ENCODE peak calls at places on chromosomes 6 and 20, in seven cellular contexts. O, H, K, A, U, Y and V are unnamed samples.

GRCh38 chr6:169722362-169723199 is 1.7 kb downstream of the PHF10 start:
- DNase-seq in A (peak; percentile 64), H (peak; percentile 73), O (peak; percentile 29), Y (peak; percentile 50), K (peak; percentile 51), U (peak; percentile 34), V (peak; percentile 88)

GRCh38 chr6:163241668-163242067 is 172.8 kb upstream of the QKI start:
- DNase-seq in O (no peak), K (no peak), U (no peak), A (no peak), H (no peak), Y (no peak), V (no peak)

GRCh38 chr6:22362361-22362760 is 65.5 kb upstream of the PRL start:
- DNase-seq in U (no peak), O (no peak), K (no peak), A (no peak), H (no peak), Y (no peak), V (no peak)

GRCh38 chr6:26200918-26201721 is 113.9 kb downstream of the HFE start:
- DNase-seq in K (peak; percentile 81), Y (no peak), U (no peak), O (peak; percentile 54), H (no peak), A (no peak), V (no peak)

GRCh38 chr20:50259705-50260479 is 69.3 kb downstream of the CEBPB start:
- DNase-seq in U (no peak), K (no peak), A (no peak), O (no peak), H (no peak), Y (no peak), V (no peak)

GRCh38 chr6:112362027-112362795 is 15.1 kb downstream of the RFPL4B start:
- DNase-seq in H (no peak), A (peak; percentile 51), Y (no peak), O (no peak), K (no peak), U (no peak), V (no peak)

GRCh38 chr6:98975331-98975891 is 27.7 kb upstream of the FBXL4 start:
- DNase-seq in K (no peak), U (no peak), O (no peak), A (no peak), Y (no peak), H (no peak), V (no peak)

GRCh38 chr6:169161572-169162167 is 92.0 kb downstream of the THBS2 start:
- DNase-seq in O (no peak), H (no peak), Y (no peak), A (no peak), U (no peak), K (no peak), V (peak; percentile 43)

GRCh38 chr6:32956176-32956575 is 3.3 kb upstream of the HLA-DMA start:
- DNase-seq in O (no peak), A (no peak), K (no peak), H (no peak), Y (no peak), U (no peak), V (no peak)

GRCh38 chr6:501891-502601 is 110.5 kb downstream of the IRF4 start:
- DNase-seq in A (no peak), O (no peak), Y (no peak), K (peak; percentile 8), H (peak; percentile 19), U (no peak), V (no peak)

GRCh38 chr6:7137335-7138106 is 29.8 kb downstream of the RREB1 start:
- DNase-seq in U (peak; percentile 57), K (peak; percentile 76), H (peak; percentile 79), Y (peak; percentile 45), O (no peak), A (peak; percentile 74), V (peak; percentile 77)

GRCh38 chr6:164273491-164273890 is 859.0 kb downstream of the QKI start:
- DNase-seq in U (no peak), O (no peak), A (no peak), H (no peak), K (no peak), Y (no peak), V (no peak)

GRCh38 chr20:4763776-4764525 is 42.2 kb downstream of the PRND start:
- DNase-seq in U (no peak), O (no peak), K (no peak), H (no peak), A (peak; percentile 12), Y (no peak), V (no peak)

GRCh38 chr6:152232494-152233151 is 404.5 kb downstream of the SYNE1 start:
- DNase-seq in K (peak; percentile 73), O (no peak), H (peak; percentile 66), A (peak; percentile 66), Y (no peak), U (no peak), V (peak; percentile 67)

GRCh38 chr6:46985943-46986342 is 56.2 kb downstream of the ADGRF1 start:
- DNase-seq in U (no peak), A (no peak), O (no peak), H (peak; percentile 42), K (peak; percentile 41), Y (no peak), V (no peak)

GRCh38 chr6:16375828-16376227 is 137.4 kb downstream of the GMPR start:
- DNase-seq in A (no peak), K (no peak), O (no peak), H (no peak), U (no peak), Y (no peak), V (no peak)

GRCh38 chr6:30447237-30447636 is 42.1 kb upstream of the HLA-E start:
- DNase-seq in K (peak; percentile 90), Y (peak; percentile 70), O (peak; percentile 29), H (peak; percentile 32), U (peak; percentile 83), A (peak; percentile 36), V (peak; percentile 8)

DNA sequence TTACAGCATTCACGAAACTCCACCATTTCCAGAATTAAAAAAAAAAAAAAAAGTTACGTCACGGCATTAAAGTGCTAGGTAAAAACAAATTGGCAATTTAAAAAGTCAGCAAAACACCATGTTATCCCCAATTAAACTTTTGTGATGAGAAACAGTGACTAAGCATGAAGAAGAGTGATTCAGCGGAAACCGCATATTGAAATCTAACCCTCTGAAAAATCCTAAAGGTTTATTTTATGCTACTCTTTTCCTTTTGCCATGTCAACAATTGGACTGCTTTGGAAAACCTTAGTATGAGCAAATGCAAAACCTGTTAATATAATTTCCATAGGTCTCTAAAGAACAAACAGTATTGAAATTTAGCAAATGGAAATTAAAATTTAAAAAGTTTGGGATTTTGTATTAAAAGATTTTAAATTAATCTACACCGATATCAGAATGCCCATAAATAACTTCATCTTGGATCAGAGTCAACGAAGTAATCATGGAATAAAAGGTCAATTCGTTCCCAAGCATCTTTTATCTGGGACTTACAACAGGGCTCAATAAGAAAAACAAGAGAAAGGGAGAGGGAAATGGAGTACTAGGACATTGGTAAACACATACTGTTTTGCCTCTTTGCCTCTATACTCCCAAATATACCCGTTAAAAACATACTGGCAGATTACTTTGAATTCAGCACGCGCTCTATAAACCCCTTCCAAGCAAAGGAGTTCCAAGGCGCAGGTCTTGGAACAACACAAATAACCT is 1.1 kb downstream of the FBXO30 start:
- DNase-seq in A (peak; percentile 16), K (peak; percentile 37), O (no peak), Y (no peak), H (peak; percentile 69), U (no peak), V (peak; percentile 84)
- H4K8ac ChIP-seq in A (no peak overlapping the region), K (no peak overlapping the region), O (no peak overlapping the region), Y (no peak overlapping the region), H (no peak overlapping the region), U (no peak overlapping the region), V (peak overlapping the region; percentile 65)

GRCh38 chr20:1420066-1420465 is 27.2 kb upstream of the FKBP1A start:
- DNase-seq in A (no peak), O (no peak), K (no peak), U (no peak), H (peak; percentile 27), Y (no peak), V (no peak)

GRCh38 chr20:1417790-1418189 is 24.9 kb upstream of the FKBP1A start:
- DNase-seq in O (no peak), Y (no peak), H (no peak), U (no peak), K (no peak), A (no peak), V (no peak)

GRCh38 chr20:1417273-1417672 is 24.4 kb upstream of the FKBP1A start:
- DNase-seq in H (peak; percentile 91), K (peak; percentile 67), Y (no peak), A (peak; percentile 83), U (no peak), O (no peak), V (peak; percentile 49)

GRCh38 chr20:1415667-1416468 is 23.0 kb upstream of the FKBP1A start:
- DNase-seq in O (no peak), K (peak; percentile 93), A (peak; percentile 96), U (no peak), H (peak; percentile 99), Y (no peak), V (peak; percentile 97)

DNA sequence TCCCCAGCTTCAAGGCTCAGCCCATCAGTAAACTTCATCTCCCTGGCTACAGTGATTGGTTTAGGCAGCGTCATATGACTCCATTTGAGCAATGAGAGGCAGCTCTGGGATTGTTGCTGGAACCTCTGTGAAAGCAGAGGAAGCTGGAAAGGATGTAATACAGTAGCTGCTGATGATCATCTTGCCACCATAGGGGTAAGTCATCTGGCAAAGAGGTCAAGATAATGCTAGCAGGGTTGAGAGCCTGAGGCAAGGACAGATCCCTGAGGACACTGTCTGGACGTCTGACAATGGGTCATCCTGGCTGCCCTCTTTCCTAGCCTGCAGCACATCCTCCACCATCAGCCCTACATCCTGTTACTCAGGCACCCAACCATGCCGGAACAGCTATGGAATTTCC is 25.5 kb upstream of the FKBP1A start:
- DNase-seq in Y (no peak), K (no peak), A (peak; percentile 98), O (no peak), U (no peak), H (peak; percentile 82), V (peak; percentile 39)
- H2BK5ac ChIP-seq in Y (no peak overlapping the region), K (no peak overlapping the region), A (peak overlapping the region; percentile 11), O (no peak overlapping the region), U (no peak overlapping the region), H (no peak overlapping the region), V (peak overlapping the region; percentile 62)

GRCh38 chr6:89468998-89469397 is 36.0 kb downstream of the ANKRD6 start:
- DNase-seq in O (no peak), K (no peak), A (no peak), U (no peak), H (no peak), Y (no peak), V (no peak)
- H2AK5ac ChIP-seq in O (no peak overlapping the region), K (no peak overlapping the region), A (no peak overlapping the region), U (no peak overlapping the region), H (no peak overlapping the region), Y (no peak overlapping the region), V (no peak overlapping the region)

DNA sequence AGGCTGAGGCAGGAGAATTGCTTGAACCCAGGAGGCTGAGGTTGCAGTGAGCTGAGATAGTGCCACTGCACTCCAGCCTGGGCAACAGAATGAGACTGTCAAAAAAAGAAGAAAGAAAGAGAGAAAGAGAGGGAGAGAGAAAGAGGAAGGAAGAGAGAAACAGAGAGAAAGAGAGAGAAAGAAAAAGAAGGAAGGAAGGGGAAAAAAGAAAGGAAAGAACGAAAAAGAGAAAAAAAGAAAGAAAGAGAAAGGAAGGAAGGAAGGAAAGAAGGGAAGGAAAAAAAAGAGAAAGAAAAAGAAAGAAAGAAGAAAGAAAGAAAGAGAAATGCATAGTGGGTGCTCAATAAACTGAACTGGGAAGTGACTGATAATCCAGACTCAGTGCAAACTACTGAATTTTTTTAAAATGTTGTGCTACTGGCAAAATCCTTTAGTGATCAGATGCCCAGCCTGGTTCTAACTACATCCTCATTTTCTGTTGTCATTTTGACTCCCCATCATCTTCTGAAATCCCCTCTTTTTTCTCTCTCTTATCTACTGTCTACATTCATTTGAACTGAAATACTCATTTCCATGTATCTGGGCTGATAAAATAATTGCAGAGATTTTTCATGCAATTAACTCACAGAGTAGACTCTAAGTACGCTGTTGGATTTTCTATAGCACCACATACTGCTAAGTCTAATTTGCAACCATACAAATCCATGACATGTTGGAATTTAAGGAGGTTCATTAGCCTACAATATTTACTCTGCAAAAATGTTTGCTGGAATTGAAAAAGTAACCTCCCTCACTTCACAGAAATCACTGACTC is 85.3 kb upstream of the HIVEP1 start:
- DNase-seq in K (no peak), A (no peak), O (no peak), Y (no peak), U (no peak), H (no peak), V (no peak)
- H4K8ac ChIP-seq in K (no peak overlapping the region), A (no peak overlapping the region), O (no peak overlapping the region), Y (no peak overlapping the region), U (no peak overlapping the region), H (no peak overlapping the region), V (no peak overlapping the region)